ENCODE peak calls at places on chromosomes 11 and 22, in six cellular contexts. One of them, this sample, is unnamed.

GRCh38 chr22:43624144-43624998 is 187.7 kb downstream of the EFCAB6 start:
- DNase-seq in dorsolateral prefrontal cortex: no peak
- DNase-seq in transverse colon: no peak
- DNase-seq in ovary: no peak
- DNase-seq in WTC11: no peak
- DNase-seq in mucosa of descending colon: no peak
- DNase-seq in this sample: no peak

GRCh38 chr11:19076744-19077589 is 16.4 kb upstream of the MRGPRX2 start:
- DNase-seq in mucosa of descending colon: peak; percentile 81
- DNase-seq in dorsolateral prefrontal cortex: no peak
- DNase-seq in transverse colon: peak; percentile 68
- DNase-seq in ovary: no peak
- DNase-seq in WTC11: peak; percentile 80
- DNase-seq in this sample: peak; percentile 91

GRCh38 chr11:35391922-35392813 is 27.2 kb downstream of the SLC1A2 start:
- DNase-seq in ovary: peak; percentile 58
- DNase-seq in mucosa of descending colon: peak; percentile 89
- DNase-seq in transverse colon: peak; percentile 81
- DNase-seq in dorsolateral prefrontal cortex: peak; percentile 71
- DNase-seq in WTC11: peak; percentile 92
- DNase-seq in this sample: peak; percentile 97

GRCh38 chr11:27248430-27249207 is 114.4 kb downstream of the CCDC34 start:
- DNase-seq in mucosa of descending colon: no peak
- DNase-seq in WTC11: no peak
- DNase-seq in transverse colon: no peak
- DNase-seq in ovary: no peak
- DNase-seq in dorsolateral prefrontal cortex: peak; percentile 29
- DNase-seq in this sample: no peak

GRCh38 chr22:24183321-24184031 is 2.2 kb downstream of the SUSD2 start:
- DNase-seq in ovary: no peak
- DNase-seq in transverse colon: no peak
- DNase-seq in mucosa of descending colon: no peak
- DNase-seq in dorsolateral prefrontal cortex: no peak
- DNase-seq in WTC11: no peak
- DNase-seq in this sample: no peak

GRCh38 chr22:49418943-49419342 is 408.7 kb downstream of the BRD1 start:
- DNase-seq in dorsolateral prefrontal cortex: no peak
- DNase-seq in mucosa of descending colon: no peak
- DNase-seq in ovary: no peak
- DNase-seq in transverse colon: no peak
- DNase-seq in WTC11: no peak
- DNase-seq in this sample: no peak

GRCh38 chr11:46369458-46370152 is 11.9 kb upstream of the MDK start:
- DNase-seq in mucosa of descending colon: peak; percentile 66
- DNase-seq in ovary: no peak
- DNase-seq in WTC11: peak; percentile 82
- DNase-seq in transverse colon: peak; percentile 47
- DNase-seq in dorsolateral prefrontal cortex: peak; percentile 84
- DNase-seq in this sample: peak; percentile 95

GRCh38 chr11:117868815-117869642 is 7.4 kb downstream of the FXYD6 start:
- DNase-seq in ovary: no peak
- DNase-seq in dorsolateral prefrontal cortex: no peak
- DNase-seq in WTC11: no peak
- DNase-seq in mucosa of descending colon: no peak
- DNase-seq in transverse colon: no peak
- DNase-seq in this sample: no peak

GRCh38 chr22:49086181-49086580 is 741.5 kb downstream of the BRD1 start:
- DNase-seq in WTC11: no peak
- DNase-seq in ovary: no peak
- DNase-seq in transverse colon: no peak
- DNase-seq in mucosa of descending colon: no peak
- DNase-seq in dorsolateral prefrontal cortex: no peak
- DNase-seq in this sample: no peak

GRCh38 chr11:102411142-102411541 is 41.4 kb downstream of the TMEM123 start:
- DNase-seq in dorsolateral prefrontal cortex: no peak
- DNase-seq in transverse colon: no peak
- DNase-seq in ovary: no peak
- DNase-seq in mucosa of descending colon: no peak
- DNase-seq in WTC11: no peak
- DNase-seq in this sample: no peak

GRCh38 chr11:35098850-35099249 is 40.1 kb upstream of the CD44 start:
- DNase-seq in ovary: no peak
- DNase-seq in dorsolateral prefrontal cortex: no peak
- DNase-seq in WTC11: no peak
- DNase-seq in mucosa of descending colon: no peak
- DNase-seq in transverse colon: no peak
- DNase-seq in this sample: no peak

GRCh38 chr22:41543854-41544670 is at the start of gene POLR3H:
- DNase-seq in transverse colon: peak; percentile 99
- DNase-seq in WTC11: peak; percentile 100
- DNase-seq in dorsolateral prefrontal cortex: peak; percentile 99
- DNase-seq in mucosa of descending colon: peak; percentile 100
- DNase-seq in ovary: peak; percentile 99
- DNase-seq in this sample: peak; percentile 99

GRCh38 chr22:43008509-43008908 is 6.4 kb downstream of the PACSIN2 start:
- DNase-seq in dorsolateral prefrontal cortex: no peak
- DNase-seq in mucosa of descending colon: peak; percentile 84
- DNase-seq in transverse colon: peak; percentile 75
- DNase-seq in ovary: no peak
- DNase-seq in WTC11: no peak
- DNase-seq in this sample: no peak

GRCh38 chr11:113603277-113604059 is 102.6 kb downstream of the TMPRSS5 start:
- DNase-seq in ovary: no peak
- DNase-seq in transverse colon: no peak
- DNase-seq in mucosa of descending colon: no peak
- DNase-seq in WTC11: no peak
- DNase-seq in dorsolateral prefrontal cortex: peak; percentile 68
- DNase-seq in this sample: no peak

GRCh38 chr22:32880061-32880460 is 78.6 kb downstream of the TIMP3 start:
- DNase-seq in mucosa of descending colon: no peak
- DNase-seq in transverse colon: no peak
- DNase-seq in WTC11: no peak
- DNase-seq in ovary: no peak
- DNase-seq in dorsolateral prefrontal cortex: no peak
- DNase-seq in this sample: no peak

GRCh38 chr11:73379189-73379880 is 3.1 kb downstream of the RELT start:
- DNase-seq in WTC11: no peak
- DNase-seq in mucosa of descending colon: peak; percentile 57
- DNase-seq in transverse colon: peak; percentile 42
- DNase-seq in ovary: no peak
- DNase-seq in dorsolateral prefrontal cortex: no peak
- DNase-seq in this sample: no peak

GRCh38 chr22:46858181-46858771 is 95.8 kb downstream of the TBC1D22A start:
- DNase-seq in mucosa of descending colon: no peak
- DNase-seq in dorsolateral prefrontal cortex: no peak
- DNase-seq in ovary: no peak
- DNase-seq in transverse colon: no peak
- DNase-seq in WTC11: no peak
- DNase-seq in this sample: no peak

GRCh38 chr11:72617080-72617744 is 57.0 kb downstream of the PDE2A start:
- DNase-seq in transverse colon: peak; percentile 39
- DNase-seq in mucosa of descending colon: peak; percentile 27
- DNase-seq in WTC11: no peak
- DNase-seq in dorsolateral prefrontal cortex: peak; percentile 76
- DNase-seq in ovary: peak; percentile 57
- DNase-seq in this sample: no peak

GRCh38 chr11:114348200-114349191 is 51.8 kb downstream of the C11orf71 start:
- DNase-seq in WTC11: peak; percentile 34
- DNase-seq in transverse colon: peak; percentile 49
- DNase-seq in mucosa of descending colon: peak; percentile 85
- DNase-seq in dorsolateral prefrontal cortex: no peak
- DNase-seq in ovary: no peak
- DNase-seq in this sample: peak; percentile 79

GRCh38 chr22:48761546-48761945 is 1066.1 kb downstream of the BRD1 start:
- DNase-seq in ovary: no peak
- DNase-seq in transverse colon: no peak
- DNase-seq in WTC11: peak; percentile 6
- DNase-seq in dorsolateral prefrontal cortex: no peak
- DNase-seq in mucosa of descending colon: no peak
- DNase-seq in this sample: peak; percentile 8

GRCh38 chr22:46053563-46054090 is 76.7 kb upstream of the WNT7B start:
- DNase-seq in WTC11: no peak
- DNase-seq in dorsolateral prefrontal cortex: peak; percentile 70
- DNase-seq in mucosa of descending colon: peak; percentile 84
- DNase-seq in ovary: peak; percentile 81
- DNase-seq in transverse colon: peak; percentile 84
- DNase-seq in this sample: no peak

GRCh38 chr22:28379075-28379806 is 300.4 kb downstream of the TTC28 start:
- DNase-seq in ovary: no peak
- DNase-seq in mucosa of descending colon: no peak
- DNase-seq in transverse colon: no peak
- DNase-seq in WTC11: no peak
- DNase-seq in dorsolateral prefrontal cortex: no peak
- DNase-seq in this sample: no peak

GRCh38 chr11:76598426-76598839 is 72.1 kb downstream of the LRRC32 start:
- DNase-seq in WTC11: peak; percentile 47
- DNase-seq in dorsolateral prefrontal cortex: no peak
- DNase-seq in mucosa of descending colon: no peak
- DNase-seq in ovary: no peak
- DNase-seq in transverse colon: no peak
- DNase-seq in this sample: peak; percentile 77

GRCh38 chr11:130772266-130773227 is 143.7 kb downstream of the SNX19 start:
- DNase-seq in transverse colon: peak; percentile 15
- DNase-seq in mucosa of descending colon: peak; percentile 41
- DNase-seq in WTC11: no peak
- DNase-seq in ovary: peak; percentile 25
- DNase-seq in dorsolateral prefrontal cortex: no peak
- DNase-seq in this sample: peak; percentile 24

GRCh38 chr11:11604340-11604992 is 17.3 kb downstream of the GALNT18 start:
- DNase-seq in WTC11: no peak
- DNase-seq in ovary: no peak
- DNase-seq in transverse colon: no peak
- DNase-seq in dorsolateral prefrontal cortex: no peak
- DNase-seq in mucosa of descending colon: no peak
- DNase-seq in this sample: no peak

GRCh38 chr22:40332319-40332781 is 13.9 kb upstream of the ADSL start:
- DNase-seq in dorsolateral prefrontal cortex: no peak
- DNase-seq in transverse colon: no peak
- DNase-seq in mucosa of descending colon: no peak
- DNase-seq in WTC11: no peak
- DNase-seq in ovary: no peak
- DNase-seq in this sample: peak; percentile 64

GRCh38 chr22:47551438-47551788 is 789.0 kb downstream of the TBC1D22A start:
- DNase-seq in dorsolateral prefrontal cortex: no peak
- DNase-seq in transverse colon: no peak
- DNase-seq in mucosa of descending colon: no peak
- DNase-seq in ovary: no peak
- DNase-seq in WTC11: no peak
- DNase-seq in this sample: no peak

GRCh38 chr11:114796954-114797721 is 118.8 kb downstream of the NXPE2 start:
- DNase-seq in transverse colon: no peak
- DNase-seq in ovary: no peak
- DNase-seq in WTC11: no peak
- DNase-seq in mucosa of descending colon: no peak
- DNase-seq in dorsolateral prefrontal cortex: no peak
- DNase-seq in this sample: no peak

GRCh38 chr11:121932646-121933185 is 183.3 kb downstream of the BLID start:
- DNase-seq in transverse colon: no peak
- DNase-seq in mucosa of descending colon: no peak
- DNase-seq in WTC11: no peak
- DNase-seq in ovary: no peak
- DNase-seq in dorsolateral prefrontal cortex: no peak
- DNase-seq in this sample: no peak
- TF ChIP-seq CTCF in transverse colon: no peak
- TF ChIP-seq CTCF in mucosa of descending colon: no peak
- TF ChIP-seq CTCF in WTC11: no peak
- TF ChIP-seq CTCF in ovary: no peak
- TF ChIP-seq CTCF in dorsolateral prefrontal cortex: no peak
- TF ChIP-seq CTCF in this sample: peak; percentile 21

GRCh38 chr22:36790648-36791047 is 14.7 kb upstream of the IFT27 start:
- DNase-seq in WTC11: no peak
- DNase-seq in mucosa of descending colon: no peak
- DNase-seq in ovary: no peak
- DNase-seq in transverse colon: no peak
- DNase-seq in dorsolateral prefrontal cortex: no peak
- DNase-seq in this sample: no peak
- TF ChIP-seq CTCF in WTC11: no peak
- TF ChIP-seq CTCF in mucosa of descending colon: no peak
- TF ChIP-seq CTCF in ovary: no peak
- TF ChIP-seq CTCF in transverse colon: no peak
- TF ChIP-seq CTCF in dorsolateral prefrontal cortex: no peak
- TF ChIP-seq CTCF in this sample: no peak

GRCh38 chr11:32451808-32452207 is 16.5 kb upstream of the WT1 start:
- DNase-seq in WTC11: no peak
- DNase-seq in dorsolateral prefrontal cortex: no peak
- DNase-seq in ovary: no peak
- DNase-seq in mucosa of descending colon: no peak
- DNase-seq in transverse colon: no peak
- DNase-seq in this sample: no peak

GRCh38 chr11:32447252-32447651 is 11.9 kb upstream of the WT1 start:
- DNase-seq in WTC11: no peak
- DNase-seq in mucosa of descending colon: no peak
- DNase-seq in transverse colon: no peak
- DNase-seq in dorsolateral prefrontal cortex: no peak
- DNase-seq in ovary: no peak
- DNase-seq in this sample: no peak

GRCh38 chr11:32450372-32450771 is 15.0 kb upstream of the WT1 start:
- DNase-seq in dorsolateral prefrontal cortex: no peak
- DNase-seq in transverse colon: no peak
- DNase-seq in ovary: no peak
- DNase-seq in mucosa of descending colon: no peak
- DNase-seq in WTC11: no peak
- DNase-seq in this sample: no peak

GRCh38 chr11:32446227-32446626 is 10.9 kb upstream of the WT1 start:
- DNase-seq in dorsolateral prefrontal cortex: no peak
- DNase-seq in transverse colon: no peak
- DNase-seq in WTC11: no peak
- DNase-seq in ovary: no peak
- DNase-seq in mucosa of descending colon: no peak
- DNase-seq in this sample: no peak

DNA sequence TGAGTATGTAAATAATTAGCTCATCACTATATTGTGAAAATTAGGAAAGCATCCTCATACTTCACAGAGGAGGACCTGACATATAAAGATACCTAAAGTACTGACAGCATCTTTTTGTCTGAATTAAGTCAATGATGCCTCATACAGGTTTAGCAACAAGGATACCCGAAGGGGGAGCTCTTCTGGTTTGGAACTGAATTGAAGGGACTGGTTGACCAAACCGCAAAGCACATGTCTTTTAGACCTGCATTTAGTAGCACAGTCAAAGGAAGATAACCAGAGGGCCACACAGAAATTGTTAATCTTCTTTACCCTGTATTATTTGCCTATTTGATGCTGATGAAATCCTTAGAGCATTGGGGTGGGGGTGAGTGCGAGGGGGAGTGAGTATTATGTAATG is 12.9 kb upstream of the WT1 start:
- DNase-seq in mucosa of descending colon: no peak
- DNase-seq in ovary: no peak
- DNase-seq in transverse colon: no peak
- DNase-seq in dorsolateral prefrontal cortex: no peak
- DNase-seq in WTC11: no peak
- DNase-seq in this sample: peak; percentile 72
- TF ChIP-seq CTCF in mucosa of descending colon: no peak
- TF ChIP-seq CTCF in ovary: peak; percentile 20
- TF ChIP-seq CTCF in transverse colon: no peak
- TF ChIP-seq CTCF in dorsolateral prefrontal cortex: no peak
- TF ChIP-seq CTCF in WTC11: no peak
- TF ChIP-seq CTCF in this sample: peak; percentile 75

GRCh38 chr11:103877221-103877620 is 159.2 kb upstream of the DDI1 start:
- DNase-seq in WTC11: no peak
- DNase-seq in transverse colon: no peak
- DNase-seq in dorsolateral prefrontal cortex: no peak
- DNase-seq in ovary: no peak
- DNase-seq in mucosa of descending colon: no peak
- DNase-seq in this sample: no peak
- TF ChIP-seq CTCF in WTC11: no peak
- TF ChIP-seq CTCF in transverse colon: no peak
- TF ChIP-seq CTCF in dorsolateral prefrontal cortex: no peak
- TF ChIP-seq CTCF in ovary: no peak
- TF ChIP-seq CTCF in mucosa of descending colon: no peak
- TF ChIP-seq CTCF in this sample: peak; percentile 46

GRCh38 chr11:45180158-45180887 is 33.9 kb downstream of the PRDM11 start:
- DNase-seq in transverse colon: peak; percentile 73
- DNase-seq in dorsolateral prefrontal cortex: no peak
- DNase-seq in WTC11: peak; percentile 63
- DNase-seq in mucosa of descending colon: peak; percentile 71
- DNase-seq in ovary: peak; percentile 53
- DNase-seq in this sample: peak; percentile 82
- TF ChIP-seq CTCF in transverse colon: peak; percentile 49
- TF ChIP-seq CTCF in dorsolateral prefrontal cortex: peak; percentile 33
- TF ChIP-seq CTCF in WTC11: no peak
- TF ChIP-seq CTCF in mucosa of descending colon: peak; percentile 24
- TF ChIP-seq CTCF in ovary: peak; percentile 21
- TF ChIP-seq CTCF in this sample: peak; percentile 57

This sample was measured in endodermal cell.